ENCODE peak calls at places on chromosome 1, in nine cellular contexts. E is choroid plexus epithelial cell, Z is cardiac muscle cell, B is endothelial cell of umbilical vein, P is AG10803, O is fibroblast of lung, G is upper lobe of right lung, R is fibroblast of mammary gland, W is astrocyte of the spinal cord. D is an unnamed sample.

GRCh38 chr1:13583964-13584791 is 546 bp downstream of the PDPN start:
- DNase-seq in E (peak), Z (peak), B (no peak), P (peak), O (peak), G (peak), R (peak), W (peak), D (no peak)

GRCh38 chr1:65001238-65001792 is 35.0 kb upstream of the JAK1 start:
- DNase-seq in E (peak), Z (peak), B (peak), P (peak), O (peak), G (peak), R (peak), W (peak), D (no peak)

GRCh38 chr1:186054932-186055331 is 320.1 kb downstream of the TPR start:
- DNase-seq in E (no peak), Z (no peak), B (no peak), P (no peak), O (no peak), G (no peak), R (no peak), W (no peak), D (no peak)

GRCh38 chr1:160018900-160019299 is 12.9 kb downstream of the PIGM start:
- DNase-seq in E (peak), Z (no peak), B (no peak), P (peak), O (no peak), G (no peak), R (peak), W (peak), D (no peak)

GRCh38 chr1:230277201-230277771 is 148.8 kb downstream of the PGBD5 start:
- DNase-seq in E (no peak), Z (no peak), B (no peak), P (no peak), O (no peak), G (peak), R (no peak), W (no peak), D (no peak)

GRCh38 chr1:36450270-36450918 is at the start of gene OSCP1:
- DNase-seq in E (peak), Z (peak), B (peak), P (peak), O (peak), G (peak), R (peak), W (peak), D (peak)

GRCh38 chr1:62062087-62062486 is 132.6 kb upstream of the L1TD1 start:
- DNase-seq in E (no peak), Z (no peak), B (no peak), P (no peak), O (no peak), G (no peak), R (no peak), W (no peak), D (no peak)

GRCh38 chr1:209755926-209756607 is at the start of gene TRAF3IP3:
- DNase-seq in E (peak), Z (no peak), B (no peak), P (no peak), O (no peak), G (no peak), R (no peak), W (no peak), D (no peak)

GRCh38 chr1:97489834-97490233 is 431.0 kb downstream of the DPYD start:
- DNase-seq in E (peak), Z (no peak), B (peak), P (peak), O (peak), G (no peak), R (peak), W (peak), D (peak)

GRCh38 chr1:159307338-159307737 is 5.2 kb downstream of the FCER1A start:
- DNase-seq in E (no peak), Z (no peak), B (no peak), P (no peak), O (no peak), G (no peak), R (no peak), W (no peak), D (no peak)

GRCh38 chr1:226064168-226064815 is 1.8 kb downstream of the H3-3A start:
- DNase-seq in E (peak), Z (no peak), B (peak), P (no peak), O (peak), G (no peak), R (peak), W (peak), D (no peak)

GRCh38 chr1:41368384-41368783 is 7.2 kb downstream of the FOXO6 start:
- DNase-seq in E (no peak), Z (no peak), B (no peak), P (no peak), O (no peak), G (no peak), R (no peak), W (no peak), D (no peak)

GRCh38 chr1:74502432-74502831 is 10.0 kb downstream of the LRRC53 start:
- DNase-seq in E (peak), Z (peak), B (peak), P (peak), O (peak), G (no peak), R (peak), W (peak), D (peak)

GRCh38 chr1:156477526-156478249 is 22.9 kb downstream of the MEF2D start:
- DNase-seq in E (no peak), Z (no peak), B (no peak), P (no peak), O (no peak), G (no peak), R (peak), W (no peak), D (no peak)

GRCh38 chr1:183237046-183237445 is 51.0 kb downstream of the LAMC2 start:
- DNase-seq in E (no peak), Z (no peak), B (no peak), P (peak), O (no peak), G (no peak), R (no peak), W (no peak), D (no peak)

GRCh38 chr1:118132000-118132399 is 53.0 kb downstream of the SPAG17 start:
- DNase-seq in E (no peak), Z (no peak), B (no peak), P (no peak), O (no peak), G (no peak), R (no peak), W (no peak), D (no peak)

GRCh38 chr1:221166559-221167318 is 287.5 kb downstream of the HLX start:
- DNase-seq in E (no peak), Z (no peak), B (no peak), P (no peak), O (no peak), G (no peak), R (no peak), W (no peak), D (no peak)

GRCh38 chr1:12001249-12001917 is 17.9 kb upstream of the MIIP start:
- DNase-seq in E (peak), Z (peak), B (no peak), P (peak), O (peak), G (no peak), R (peak), W (peak), D (no peak)

GRCh38 chr1:182299728-182300581 is 91.6 kb downstream of the GLUL start:
- DNase-seq in E (peak), Z (no peak), B (no peak), P (peak), O (peak), G (peak), R (peak), W (peak), D (no peak)

DNA sequence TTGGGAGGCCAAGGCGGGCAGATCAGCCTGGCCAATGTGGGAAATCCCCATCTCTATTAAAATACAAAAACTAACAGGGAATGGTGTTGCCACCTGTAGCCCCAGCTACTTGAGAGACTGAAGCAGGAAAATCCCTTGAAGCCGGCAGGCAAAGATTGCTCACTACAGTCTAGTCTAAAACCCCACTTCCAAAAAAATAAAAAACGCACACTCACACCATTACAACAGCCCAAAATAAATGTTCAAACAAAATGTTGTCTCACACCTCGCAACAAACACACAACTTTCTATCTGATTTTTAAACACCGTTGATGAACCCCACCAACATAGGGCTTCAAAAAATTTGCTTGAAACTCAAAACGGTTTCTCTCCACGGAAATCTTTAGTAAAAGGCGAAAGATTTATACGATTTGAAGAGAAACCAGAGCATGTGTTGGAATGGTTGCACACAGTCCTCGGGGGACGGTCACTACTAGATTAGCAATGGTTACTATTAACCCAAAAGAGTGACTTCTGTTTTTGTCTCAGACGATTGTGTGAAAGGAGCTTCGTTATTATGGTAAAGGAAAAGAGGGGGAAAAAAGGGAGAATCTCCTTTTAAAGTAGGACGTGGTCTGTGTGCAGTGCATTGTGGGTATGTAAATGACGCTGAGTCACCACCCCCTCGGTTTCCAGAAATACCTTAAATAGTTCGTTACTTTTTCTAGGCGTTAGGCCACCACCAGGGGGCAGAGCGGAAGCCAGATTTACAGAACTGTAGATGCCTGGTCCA is at the start of gene RNU5D-1:
- DNase-seq in E (peak), Z (peak), B (peak), P (peak), O (peak), G (peak), R (peak), W (peak), D (peak)
- H3K4me3 ChIP-seq in E (no peak), Z (no peak), B (no peak), P (peak), O (peak), G (peak), R (no peak), W (no peak), D (peak)

DNA sequence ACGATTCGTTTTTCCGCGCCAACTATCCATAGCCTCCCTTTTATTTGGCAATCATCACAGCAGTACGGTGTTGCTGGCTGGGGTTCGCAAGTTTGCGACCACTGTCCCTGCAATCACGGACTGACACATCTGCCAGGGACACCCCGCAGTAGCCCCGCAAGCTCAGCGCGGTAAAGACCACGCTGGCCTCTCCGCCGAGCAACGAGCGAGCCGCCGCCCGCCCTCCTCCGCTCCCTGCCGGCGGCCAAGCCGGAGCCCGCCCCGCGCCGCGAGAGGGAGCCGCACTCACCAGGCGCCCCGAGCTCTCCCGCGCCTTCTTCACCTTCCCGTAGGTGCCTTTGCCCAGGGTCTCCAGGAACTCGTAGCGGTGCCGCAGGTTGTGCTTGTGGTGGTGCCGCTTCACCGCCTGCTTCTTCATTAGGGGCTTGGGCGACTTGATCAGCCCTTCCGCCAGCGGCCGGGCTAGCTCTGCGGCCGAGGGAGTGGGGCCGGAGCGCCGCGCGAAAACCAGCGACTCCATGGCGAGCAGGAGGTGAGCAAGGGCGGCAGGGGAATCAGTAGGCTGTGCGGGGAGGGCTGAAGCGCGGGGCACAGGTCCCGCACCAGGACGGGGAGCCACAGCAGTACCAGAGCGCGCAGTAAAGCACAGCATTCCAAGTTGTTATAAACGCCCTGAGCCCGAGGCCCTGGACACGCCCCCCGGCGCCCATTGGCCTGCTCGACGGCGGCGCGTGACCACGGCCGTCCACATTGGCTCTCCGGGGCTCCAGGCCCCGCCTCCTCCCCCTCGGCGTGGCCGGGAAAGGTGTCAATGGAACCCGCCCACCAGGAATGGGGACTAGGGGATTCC is at the start of gene NUAK2:
- DNase-seq in E (peak), Z (peak), B (peak), P (peak), O (peak), G (peak), R (peak), W (peak), D (no peak)
- TF ChIP-seq CTCF in E (peak), Z (peak), B (peak), P (peak), O (peak), G (peak), R (no peak), W (peak), D (peak)

GRCh38 chr1:89611721-89612120 is 21.2 kb upstream of the LRRC8C start:
- DNase-seq in E (no peak), Z (no peak), B (no peak), P (no peak), O (no peak), G (no peak), R (no peak), W (no peak), D (no peak)
- H3K4me3 ChIP-seq in E (no peak), Z (no peak), B (no peak), P (no peak), O (no peak), G (no peak), R (no peak), W (no peak), D (no peak)

GRCh38 chr1:2547210-2548067 is 8.7 kb upstream of the TNFRSF14 start:
- DNase-seq in E (no peak), Z (no peak), B (no peak), P (no peak), O (no peak), G (no peak), R (no peak), W (no peak), D (no peak)
- TF ChIP-seq CTCF in E (no peak), Z (no peak), B (no peak), P (no peak), O (no peak), G (no peak), R (no peak), W (no peak), D (no peak)

DNA sequence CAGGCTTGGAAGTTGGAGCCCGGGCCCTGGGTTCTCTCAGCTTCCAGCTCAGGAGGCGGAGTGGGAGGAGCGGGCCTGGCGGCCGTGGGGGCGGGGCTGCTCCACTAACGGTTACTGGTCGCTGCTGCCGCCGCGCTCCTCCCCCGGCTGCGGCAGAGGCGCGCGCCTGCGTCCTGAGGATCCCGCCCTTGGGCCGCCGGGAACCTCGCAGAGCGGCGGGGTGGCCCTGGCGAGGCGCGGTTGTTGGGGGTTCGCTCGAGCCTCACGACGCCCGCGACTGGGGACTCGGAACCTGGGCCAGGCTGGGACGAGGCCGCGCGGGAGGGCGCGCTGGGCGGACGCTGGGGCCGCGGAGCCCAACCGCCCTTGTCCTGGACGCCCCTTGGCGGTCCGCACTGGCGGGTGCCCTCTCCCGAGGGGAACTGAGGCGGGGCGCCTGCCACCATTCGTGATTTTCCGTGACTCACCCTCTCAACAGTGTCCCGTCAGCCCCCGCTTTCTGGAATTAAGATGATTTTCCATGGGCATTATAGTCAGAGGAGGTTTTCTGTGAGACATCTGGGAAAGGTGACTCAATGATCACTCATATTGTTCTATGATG is 34.1 kb downstream of the OR2G3 start:
- DNase-seq in E (peak), Z (peak), B (no peak), P (peak), O (no peak), G (peak), R (peak), W (peak), D (no peak)
- H3K4me3 ChIP-seq in E (no peak), Z (no peak), B (no peak), P (no peak), O (peak), G (peak), R (no peak), W (no peak), D (no peak)

GRCh38 chr1:201883786-201884185 is 4.9 kb upstream of the SHISA4 start:
- DNase-seq in E (peak), Z (no peak), B (peak), P (peak), O (peak), G (no peak), R (peak), W (peak), D (no peak)

GRCh38 chr1:201881617-201882016 is 7.1 kb upstream of the SHISA4 start:
- DNase-seq in E (no peak), Z (no peak), B (no peak), P (no peak), O (no peak), G (no peak), R (no peak), W (no peak), D (no peak)

GRCh38 chr1:201880928-201881571 is 7.6 kb upstream of the SHISA4 start:
- DNase-seq in E (no peak), Z (no peak), B (no peak), P (no peak), O (no peak), G (no peak), R (no peak), W (no peak), D (no peak)

GRCh38 chr1:201883266-201883665 is 5.4 kb upstream of the SHISA4 start:
- DNase-seq in E (no peak), Z (no peak), B (no peak), P (no peak), O (no peak), G (no peak), R (no peak), W (no peak), D (no peak)

DNA sequence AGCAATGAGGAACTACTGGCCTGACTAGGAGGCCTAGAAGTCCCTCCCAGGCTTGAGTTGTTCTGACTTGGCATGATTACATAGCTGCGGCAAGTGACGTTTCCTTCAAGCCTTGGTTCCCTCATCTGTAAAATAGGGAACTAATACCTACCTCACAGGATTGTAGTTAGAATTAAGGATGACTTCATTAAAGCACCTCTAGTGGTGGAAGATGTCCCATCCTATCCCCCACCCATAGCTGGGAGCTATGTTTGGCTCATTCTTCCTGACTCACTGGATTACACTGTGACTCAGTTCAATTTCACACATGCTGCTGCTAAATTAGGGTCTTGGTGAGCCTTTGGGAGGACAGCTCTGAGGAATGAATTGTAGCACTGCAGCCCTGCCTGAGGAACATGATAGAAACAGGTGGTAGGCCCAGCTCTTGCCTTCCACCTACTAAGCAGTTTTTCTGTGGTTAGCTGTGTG is 6.0 kb upstream of the SHISA4 start:
- DNase-seq in E (peak), Z (no peak), B (no peak), P (peak), O (peak), G (no peak), R (peak), W (peak), D (no peak)
- TF ChIP-seq CTCF in E (peak), Z (no peak), B (no peak), P (peak), O (no peak), G (no peak), R (peak), W (peak), D (peak)

GRCh38 chr1:85276290-85277026 is at the start of gene BCL10:
- DNase-seq in E (peak), Z (peak), B (peak), P (peak), O (peak), G (peak), R (peak), W (peak), D (peak)

GRCh38 chr1:85278853-85279314 is 2.5 kb upstream of the BCL10 start:
- DNase-seq in E (peak), Z (no peak), B (peak), P (peak), O (peak), G (no peak), R (peak), W (peak), D (peak)

GRCh38 chr1:85277802-85278201 is 1.4 kb upstream of the BCL10 start:
- DNase-seq in E (no peak), Z (no peak), B (no peak), P (no peak), O (no peak), G (no peak), R (no peak), W (no peak), D (no peak)

GRCh38 chr1:85275701-85276289 is 637 bp downstream of the BCL10 start:
- DNase-seq in E (peak), Z (no peak), B (no peak), P (no peak), O (no peak), G (no peak), R (no peak), W (no peak), D (no peak)

GRCh38 chr1:85277027-85277625 is 694 bp upstream of the BCL10 start:
- DNase-seq in E (no peak), Z (no peak), B (no peak), P (no peak), O (no peak), G (no peak), R (no peak), W (no peak), D (no peak)
- H3K4me3 ChIP-seq in E (peak), Z (peak), B (peak), P (peak), O (peak), G (peak), R (peak), W (peak), D (peak)

GRCh38 chr1:23148084-23148483 is 20.6 kb downstream of the LUZP1 start:
- DNase-seq in E (no peak), Z (no peak), B (peak), P (no peak), O (no peak), G (no peak), R (no peak), W (no peak), D (no peak)
- TF ChIP-seq CTCF in E (no peak), Z (no peak), B (no peak), P (no peak), O (no peak), G (no peak), R (no peak), W (no peak), D (no peak)

GRCh38 chr1:243244420-243244819 is 10.7 kb downstream of the CEP170 start:
- DNase-seq in E (peak), Z (no peak), B (no peak), P (no peak), O (no peak), G (no peak), R (no peak), W (no peak), D (no peak)
- H3K4me3 ChIP-seq in E (no peak), Z (no peak), B (no peak), P (no peak), O (no peak), G (no peak), R (no peak), W (no peak), D (no peak)